ENCODE peak calls at places on chromosomes 5 and 9, in nine cellular contexts. Q is NCI-H345; P is endothelial cell; V is NCI-H2081; T is MM.1S; W is Calu3; Z is mucosa of descending colon; F is stimulated activated CD4-positive, alpha-beta T cell treated with anti-CD3 and anti-CD28 coated beads, Interleukin-4, amount 100 ng/mL, for 48 hours; J is activated T-cell treated with anti-CD3 and anti-CD28 coated beads, Interleukin-2, amount 50 U/mL, for 4 hours. X is an unnamed sample.

GRCh38 chr5:9505215-9505614 is 40.7 kb downstream of the SEMA5A start:
- DNase-seq in V (no peak), Z (no peak), F (no peak), T (no peak), W (no peak), P (no peak), Q (no peak), J (no peak), X (no peak)

GRCh38 chr9:108842610-108843295 is 13.0 kb downstream of the ACTL7B start:
- DNase-seq in V (no peak), Z (no peak), J (no peak), Q (no peak), P (peak; percentile 17), W (no peak), F (no peak), T (no peak), X (no peak)

GRCh38 chr5:119743927-119744326 is 114.6 kb downstream of the FAM170A start:
- DNase-seq in Q (peak; percentile 3), J (no peak), T (peak; percentile 68), Z (no peak), P (peak; percentile 54), F (no peak), W (peak; percentile 51), V (no peak), X (no peak)

GRCh38 chr5:125856949-125857348 is 566.3 kb upstream of the GRAMD2B start:
- DNase-seq in P (no peak), W (no peak), J (no peak), V (no peak), T (no peak), Z (no peak), Q (no peak), F (no peak), X (no peak)

GRCh38 chr5:139845846-139846681 is 50.5 kb downstream of the PSD2 start:
- DNase-seq in Z (no peak), P (no peak), W (no peak), V (no peak), J (no peak), Q (no peak), F (no peak), T (no peak), X (no peak)

GRCh38 chr5:150781706-150782614 is 3.4 kb downstream of the SMIM3 start:
- DNase-seq in P (no peak), T (no peak), W (no peak), Z (peak; percentile 48), F (no peak), Q (peak; percentile 61), J (no peak), V (no peak), X (no peak)

GRCh38 chr5:43889238-43889637 is 286.3 kb downstream of the NNT start:
- DNase-seq in W (no peak), J (no peak), Q (no peak), P (no peak), V (no peak), T (no peak), F (no peak), Z (no peak), X (no peak)

GRCh38 chr9:113578877-113579269 is 115.3 kb downstream of the RGS3 start:
- DNase-seq in W (peak; percentile 84), Z (peak; percentile 70), F (peak; percentile 82), V (no peak), J (peak; percentile 69), T (peak; percentile 95), Q (no peak), P (no peak), X (peak; percentile 91)

GRCh38 chr5:35470866-35471265 is 146.8 kb upstream of the SPEF2 start:
- DNase-seq in V (no peak), P (no peak), Q (no peak), W (peak; percentile 1), T (no peak), F (no peak), Z (no peak), J (no peak), X (no peak)

GRCh38 chr5:66757219-66757833 is 161.1 kb downstream of the MAST4 start:
- DNase-seq in P (peak; percentile 26), J (no peak), T (peak; percentile 71), Q (peak; percentile 67), F (peak; percentile 5), V (peak; percentile 36), Z (no peak), W (peak; percentile 45), X (no peak)

GRCh38 chr9:128124873-128125574 is 2.5 kb downstream of the PTGES2 start:
- DNase-seq in Z (peak; percentile 88), J (peak; percentile 35), F (peak; percentile 41), Q (peak; percentile 22), T (no peak), V (peak; percentile 20), W (peak; percentile 86), P (peak; percentile 73), X (no peak)

GRCh38 chr5:177296581-177296980 is 6.9 kb downstream of the RAB24 start:
- DNase-seq in J (no peak), T (peak; percentile 53), Q (no peak), W (no peak), F (no peak), V (peak; percentile 30), Z (no peak), P (no peak), X (no peak)